ENCODE peak calls at places on chromosomes 13 and 19, in five cellular contexts. D is AG08395, E is KG1, J is WTC11, K is GM12864. V is an unnamed sample.

GRCh38 chr13:33401238-33401637 is 115.7 kb upstream of the STARD13 start:
- DNase-seq in K (no peak), E (no peak), D (no peak), J (no peak), V (no peak)

GRCh38 chr13:52642131-52642530 is at the start of gene HNRNPA1L2:
- DNase-seq in K (no peak), E (no peak), J (no peak), D (no peak), V (no peak)

GRCh38 chr13:51453959-51454703 is 1.3 kb upstream of the INTS6 start:
- DNase-seq in D (peak), E (no peak), J (no peak), K (no peak), V (no peak)

GRCh38 chr13:111614613-111615012 is 294.2 kb downstream of the TEX29 start:
- DNase-seq in K (no peak), J (no peak), E (no peak), D (no peak), V (no peak)

GRCh38 chr19:29678484-29679106 is 13.3 kb downstream of the PLEKHF1 start:
- DNase-seq in E (no peak), D (no peak), J (no peak), K (no peak), V (no peak)

GRCh38 chr19:48085904-48086864 is 24.4 kb downstream of the PLA2G4C start:
- DNase-seq in J (peak), D (no peak), K (no peak), E (no peak), V (no peak)

GRCh38 chr13:33323766-33324525 is 38.4 kb upstream of the STARD13 start:
- DNase-seq in E (no peak), D (peak), J (no peak), K (no peak), V (no peak)

GRCh38 chr19:49637865-49638350 is 2.0 kb downstream of the RRAS start:
- DNase-seq in J (peak), D (peak), K (no peak), E (no peak), V (peak)

GRCh38 chr19:43406297-43406696 is 8.4 kb upstream of the TEX101 start:
- DNase-seq in K (no peak), J (no peak), E (no peak), D (no peak), V (no peak)

GRCh38 chr19:41014643-41015042 is 23.6 kb downstream of the CYP2B6 start:
- DNase-seq in D (no peak), J (no peak), E (no peak), K (no peak), V (no peak)

GRCh38 chr13:111047326-111047725 is 67.8 kb upstream of the ARHGEF7 start:
- DNase-seq in E (no peak), J (no peak), D (no peak), K (no peak), V (no peak)

GRCh38 chr19:10333758-10334339 is 520 bp upstream of the RAVER1 start:
- DNase-seq in J (no peak), K (no peak), D (no peak), E (no peak), V (no peak)

GRCh38 chr13:21413013-21413412 is 46.1 kb downstream of the ZDHHC20 start:
- DNase-seq in E (no peak), D (no peak), J (no peak), K (no peak), V (no peak)

GRCh38 chr13:79593611-79594275 is 112.8 kb downstream of the NDFIP2 start:
- DNase-seq in E (no peak), J (no peak), K (no peak), D (peak), V (peak)

GRCh38 chr19:2057484-2058469 is 6.7 kb upstream of the MKNK2 start:
- DNase-seq in J (no peak), K (no peak), E (no peak), D (no peak), V (no peak)

V was measured in AG04449.